ENCODE peak calls at places on chromosomes 7 and 10, in five cellular contexts. I, S, H, F and J are unnamed samples.

GRCh38 chr7:100582041-100582579 is 3.8 kb downstream of the LRCH4 start:
- DNase-seq in I (no peak), S (no peak), H (no peak), F (no peak), J (no peak)

GRCh38 chr10:91856637-91857036 is 52.6 kb downstream of the FGFBP3 start:
- DNase-seq in I (no peak), S (peak), H (peak), F (no peak), J (no peak)

GRCh38 chr10:86257683-86258082 is 108.9 kb downstream of the GRID1 start:
- DNase-seq in I (no peak), S (no peak), H (no peak), F (no peak), J (no peak)

GRCh38 chr10:49183596-49184542 is 4.3 kb downstream of the TMEM273 start:
- DNase-seq in I (no peak), S (peak), H (no peak), F (no peak), J (no peak)

GRCh38 chr10:32446701-32447406 is 914 bp downstream of the CCDC7 start:
- DNase-seq in I (no peak), S (peak), H (peak), F (no peak), J (no peak)

GRCh38 chr7:120278773-120279172 is 5.8 kb downstream of the KCND2 start:
- DNase-seq in I (no peak), S (no peak), H (no peak), F (no peak), J (no peak)

GRCh38 chr7:2516194-2516555 is 3.4 kb upstream of the LFNG start:
- DNase-seq in I (no peak), S (no peak), H (no peak), F (no peak), J (no peak)

GRCh38 chr10:21265622-21266021 is 259.9 kb downstream of the SKIDA1 start:
- DNase-seq in I (peak), S (no peak), H (peak), F (no peak), J (no peak)

GRCh38 chr7:141697211-141697871 is 4.6 kb downstream of the DENND11 start:
- DNase-seq in I (no peak), S (no peak), H (no peak), F (no peak), J (peak)

GRCh38 chr7:45390180-45390579 is 184.0 kb upstream of the ADCY1 start:
- DNase-seq in I (no peak), S (no peak), H (no peak), F (no peak), J (no peak)

GRCh38 chr7:107777702-107778101 is 25.3 kb downstream of the SLC26A3 start:
- DNase-seq in I (no peak), S (no peak), H (no peak), F (no peak), J (no peak)

GRCh38 chr10:44689368-44689767 is 221.8 kb upstream of the TMEM72 start:
- DNase-seq in I (no peak), S (no peak), H (no peak), F (no peak), J (no peak)

GRCh38 chr7:77360104-77360503 is 56.0 kb downstream of the GSAP start:
- DNase-seq in I (no peak), S (no peak), H (no peak), F (no peak), J (no peak)

GRCh38 chr7:35991511-35992232 is 161.4 kb upstream of the EEPD1 start:
- DNase-seq in I (peak), S (no peak), H (no peak), F (no peak), J (no peak)

GRCh38 chr7:24653316-24654085 is 80.2 kb downstream of the PALS2 start:
- DNase-seq in I (no peak), S (no peak), H (no peak), F (no peak), J (no peak)

GRCh38 chr7:50156163-50156562 is 63.1 kb upstream of the ZPBP start:
- DNase-seq in I (no peak), S (no peak), H (no peak), F (no peak), J (no peak)

GRCh38 chr7:142828101-142828500 is 26.8 kb upstream of the EPHB6 start:
- DNase-seq in I (no peak), S (no peak), H (no peak), F (no peak), J (no peak)

GRCh38 chr10:122112021-122112616 is 123.2 kb downstream of the TACC2 start:
- DNase-seq in I (peak), S (peak), H (peak), F (no peak), J (no peak)

GRCh38 chr7:71312755-71313490 is 181.0 kb downstream of the GALNT17 start:
- DNase-seq in I (no peak), S (no peak), H (no peak), F (no peak), J (no peak)

GRCh38 chr10:60937022-60937421 is 7.0 kb downstream of the RHOBTB1 start:
- DNase-seq in I (no peak), S (no peak), H (no peak), F (no peak), J (no peak)

GRCh38 chr7:22372863-22373262 is 15.9 kb upstream of the RAPGEF5 start:
- DNase-seq in I (no peak), S (no peak), H (no peak), F (no peak), J (no peak)

GRCh38 chr10:120318862-120319261 is 138.2 kb upstream of the PLPP4 start:
- DNase-seq in I (no peak), S (no peak), H (no peak), F (no peak), J (no peak)

GRCh38 chr7:44143606-44144250 is 2.6 kb upstream of the MYL7 start:
- DNase-seq in I (no peak), S (no peak), H (no peak), F (no peak), J (no peak)

GRCh38 chr7:140595468-140596147 is 45.0 kb downstream of the DENND2A start:
- DNase-seq in I (no peak), S (no peak), H (no peak), F (no peak), J (no peak)

GRCh38 chr10:96921655-96922054 is 89.6 kb downstream of the LCOR start:
- DNase-seq in I (no peak), S (peak), H (no peak), F (no peak), J (no peak)

GRCh38 chr10:118332948-118333710 is 9.0 kb downstream of the FAM204A start:
- DNase-seq in I (no peak), S (no peak), H (peak), F (no peak), J (no peak)

GRCh38 chr10:45555789-45556188 is 116.8 kb downstream of the ZFAND4 start:
- DNase-seq in I (no peak), S (no peak), H (peak), F (no peak), J (no peak)

GRCh38 chr7:42492895-42493294 is 255.9 kb upstream of the GLI3 start:
- DNase-seq in I (no peak), S (no peak), H (no peak), F (no peak), J (no peak)

GRCh38 chr10:132397671-132398565 is 918 bp downstream of the PWWP2B start:
- DNase-seq in I (no peak), S (peak), H (peak), F (peak), J (no peak)

GRCh38 chr10:1762066-1762465 is 24.7 kb upstream of the ADARB2 start:
- DNase-seq in I (no peak), S (no peak), H (no peak), F (no peak), J (no peak)

GRCh38 chr7:13551503-13551902 is 438.0 kb downstream of the ETV1 start:
- DNase-seq in I (no peak), S (no peak), H (no peak), F (no peak), J (peak)

GRCh38 chr7:81370857-81371256 is 399.0 kb downstream of the HGF start:
- DNase-seq in I (no peak), S (no peak), H (peak), F (no peak), J (no peak)

GRCh38 chr7:22876986-22877729 is 54.5 kb upstream of the TOMM7 start:
- DNase-seq in I (no peak), S (no peak), H (no peak), F (no peak), J (no peak)

GRCh38 chr10:14798631-14799030 is 23.9 kb upstream of the FAM107B start:
- DNase-seq in I (no peak), S (no peak), H (no peak), F (no peak), J (no peak)
- H3K4me3 ChIP-seq in I (no peak), S (no peak), H (no peak), F (no peak), J (no peak)

DNA sequence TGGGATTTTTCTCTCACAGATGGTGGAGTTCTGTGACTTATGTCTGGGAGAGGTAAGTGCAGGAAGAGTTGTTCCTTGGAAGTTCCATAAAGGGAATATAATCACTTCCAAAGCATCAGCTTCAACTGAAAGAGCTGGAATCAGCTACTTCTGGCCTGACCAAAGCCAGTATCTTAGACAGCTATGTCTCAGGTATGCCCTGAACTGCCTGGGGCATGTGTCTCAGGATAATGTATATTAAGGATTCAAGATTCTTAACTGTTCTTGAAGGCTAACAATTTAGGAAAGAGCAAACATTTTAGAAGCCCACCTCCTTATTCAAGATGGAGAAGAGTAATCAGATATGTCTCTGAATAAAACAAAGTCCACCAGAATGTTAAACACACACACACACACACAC is 12.4 kb upstream of the NOBOX start:
- DNase-seq in I (no peak), S (no peak), H (no peak), F (no peak), J (no peak)
- H3K4me3 ChIP-seq in I (no peak), S (no peak), H (no peak), F (no peak), J (no peak)

GRCh38 chr7:37452346-37452745 is 3.7 kb upstream of the ELMO1 start:
- DNase-seq in I (no peak), S (no peak), H (no peak), F (no peak), J (no peak)

GRCh38 chr7:37448057-37448636 is 517 bp downstream of the ELMO1 start:
- DNase-seq in I (no peak), S (no peak), H (no peak), F (no peak), J (no peak)

GRCh38 chr7:37450035-37450434 is 1.4 kb upstream of the ELMO1 start:
- DNase-seq in I (no peak), S (no peak), H (no peak), F (no peak), J (no peak)

GRCh38 chr7:37448637-37449331 is at the start of gene ELMO1:
- DNase-seq in I (peak), S (peak), H (peak), F (peak), J (no peak)

DNA sequence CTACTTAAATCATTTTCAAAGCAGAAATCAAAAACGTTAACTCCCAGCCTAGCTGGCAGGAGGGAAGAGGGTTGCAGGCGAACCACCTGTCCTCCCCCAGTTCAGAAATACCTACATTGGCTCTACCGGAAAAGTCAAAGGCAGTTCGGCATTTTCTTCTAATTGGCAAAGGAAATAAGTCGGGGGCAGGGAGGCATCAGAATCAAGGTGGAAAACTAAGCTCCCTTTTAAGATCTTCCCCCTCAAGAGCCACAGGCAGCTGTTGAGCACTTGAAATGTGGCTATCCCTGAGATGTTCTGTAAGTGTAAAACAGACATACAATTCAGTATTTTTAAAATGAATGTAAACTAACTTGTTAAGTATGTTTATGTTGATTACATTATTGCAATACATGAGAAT is 957 bp upstream of the ELMO1 start:
- DNase-seq in I (no peak), S (no peak), H (no peak), F (no peak), J (no peak)
- H3K4me3 ChIP-seq in I (no peak), S (peak), H (no peak), F (no peak), J (no peak)

GRCh38 chr7:39085189-39085588 is 107.5 kb downstream of the POU6F2 start:
- DNase-seq in I (no peak), S (no peak), H (no peak), F (no peak), J (no peak)
- H3K4me3 ChIP-seq in I (no peak), S (no peak), H (no peak), F (no peak), J (no peak)

GRCh38 chr7:122303971-122304603 is 463 bp downstream of the FEZF1 start:
- DNase-seq in I (no peak), S (no peak), H (no peak), F (no peak), J (no peak)
- H3K4me3 ChIP-seq in I (no peak), S (no peak), H (no peak), F (no peak), J (no peak)

DNA sequence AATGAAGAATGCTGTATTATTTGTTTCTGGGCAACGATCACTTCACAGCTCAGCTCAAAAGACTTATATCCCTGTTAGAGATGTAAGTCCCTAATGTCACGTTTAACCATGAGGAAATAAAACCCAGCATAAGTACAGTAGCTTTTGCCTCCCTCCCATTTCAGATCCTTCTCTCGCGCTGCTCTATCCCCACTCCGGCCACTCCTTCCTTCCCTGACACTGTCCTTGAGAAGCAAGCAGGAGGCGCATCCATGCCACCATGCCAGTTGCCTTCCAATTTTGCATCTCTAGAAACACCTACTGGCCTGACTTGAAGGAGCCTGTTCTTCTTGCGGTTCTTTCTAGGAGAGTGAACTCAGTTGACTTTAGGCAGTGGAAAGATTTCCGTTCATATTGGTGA is 1.2 kb downstream of the FAM180A start:
- DNase-seq in I (no peak), S (no peak), H (no peak), F (no peak), J (no peak)
- H3K4me3 ChIP-seq in I (no peak), S (no peak), H (peak), F (peak), J (no peak)